ENCODE peak calls at places on chromosome 17, in four cellular contexts. E is bronchial epithelial cell, F is HCT116, S is fibroblast of villous mesenchyme. G is an unnamed sample.

GRCh38 chr17:7437369-7437863 is 1.9 kb upstream of the FGF11 start:
- DNase-seq in E (no peak), F (no peak), S (no peak), G (no peak)

GRCh38 chr17:45385331-45385997 is 47.2 kb downstream of the ARHGAP27 start:
- DNase-seq in E (peak), F (peak), S (peak), G (peak)

GRCh38 chr17:2034806-2035548 is 5.0 kb downstream of the DPH1 start:
- DNase-seq in E (no peak), F (no peak), S (no peak), G (peak)

GRCh38 chr17:46791531-46791930 is 27.0 kb downstream of the WNT3 start:
- DNase-seq in E (no peak), F (no peak), S (no peak), G (no peak)

GRCh38 chr17:78745407-78746088 is 36.5 kb downstream of the CYTH1 start:
- DNase-seq in E (no peak), F (no peak), S (peak), G (peak)

GRCh38 chr17:17433260-17433659 is 43.5 kb upstream of the MED9 start:
- DNase-seq in E (no peak), F (no peak), S (peak), G (peak)

GRCh38 chr17:56317351-56318208 is 164.3 kb downstream of the ANKFN1 start:
- DNase-seq in E (no peak), F (no peak), S (no peak), G (no peak)

GRCh38 chr17:55451203-55451641 is 29.6 kb upstream of the MMD start:
- DNase-seq in E (no peak), F (no peak), S (peak), G (peak)

GRCh38 chr17:69084911-69085310 is 24.2 kb upstream of the ABCA9 start:
- DNase-seq in E (peak), F (peak), S (no peak), G (no peak)

GRCh38 chr17:14840616-14841231 is 424.4 kb downstream of the PMP22 start:
- DNase-seq in E (no peak), F (no peak), S (peak), G (peak)

GRCh38 chr17:79944251-79944812 is 91.3 kb downstream of the TBC1D16 start:
- DNase-seq in E (no peak), F (no peak), S (no peak), G (no peak)

GRCh38 chr17:16941643-16942042 is 30.3 kb downstream of the TNFRSF13B start:
- DNase-seq in E (no peak), F (no peak), S (no peak), G (peak)

GRCh38 chr17:5097101-5097834 is 14.4 kb downstream of the ZNF232 start:
- DNase-seq in E (no peak), F (no peak), S (no peak), G (no peak)
- H3K4me3 ChIP-seq in E (no peak), F (no peak), S (peak), G (no peak)

GRCh38 chr17:47830991-47831933 is at the start of the genes LRRC46 and MRPL10:
- DNase-seq in E (peak), F (peak), S (peak), G (peak)
- TF ChIP-seq CTCF in E (peak), F (peak), S (peak), G (peak)

GRCh38 chr17:34420900-34421299 is 57.9 kb upstream of the CCL1 start:
- DNase-seq in E (no peak), F (no peak), S (no peak), G (no peak)

GRCh38 chr17:34420254-34420766 is 57.3 kb upstream of the CCL1 start:
- DNase-seq in E (peak), F (peak), S (peak), G (peak)

GRCh38 chr17:34423978-34424813 is 61.2 kb upstream of the CCL1 start:
- DNase-seq in E (no peak), F (no peak), S (no peak), G (no peak)

GRCh38 chr17:34424814-34425490 is 61.9 kb upstream of the CCL1 start:
- DNase-seq in E (no peak), F (no peak), S (no peak), G (no peak)
- H3K4me3 ChIP-seq in E (no peak), F (no peak), S (no peak), G (no peak)

DNA sequence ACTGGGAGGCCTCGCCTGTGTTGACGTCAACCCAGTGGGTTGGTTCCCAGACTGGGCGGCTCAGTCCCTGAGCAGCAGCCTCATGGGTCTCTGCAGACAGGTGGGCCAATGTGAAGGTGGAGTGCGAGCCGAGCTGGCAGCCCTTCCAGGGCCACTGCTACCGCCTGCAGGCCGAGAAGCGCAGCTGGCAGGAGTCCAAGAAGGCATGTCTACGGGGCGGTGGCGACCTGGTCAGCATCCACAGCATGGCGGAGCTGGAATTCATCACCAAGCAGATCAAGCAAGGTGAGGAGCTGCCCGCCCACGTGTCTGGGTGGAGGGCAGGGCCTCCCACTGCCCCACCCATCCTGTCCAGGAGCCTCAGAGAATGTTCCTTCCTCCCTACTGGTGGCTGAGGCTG is 44.1 kb downstream of the MRC2 start:
- DNase-seq in E (peak), F (no peak), S (no peak), G (peak)
- TF ChIP-seq CTCF in E (peak), F (no peak), S (no peak), G (no peak)

DNA sequence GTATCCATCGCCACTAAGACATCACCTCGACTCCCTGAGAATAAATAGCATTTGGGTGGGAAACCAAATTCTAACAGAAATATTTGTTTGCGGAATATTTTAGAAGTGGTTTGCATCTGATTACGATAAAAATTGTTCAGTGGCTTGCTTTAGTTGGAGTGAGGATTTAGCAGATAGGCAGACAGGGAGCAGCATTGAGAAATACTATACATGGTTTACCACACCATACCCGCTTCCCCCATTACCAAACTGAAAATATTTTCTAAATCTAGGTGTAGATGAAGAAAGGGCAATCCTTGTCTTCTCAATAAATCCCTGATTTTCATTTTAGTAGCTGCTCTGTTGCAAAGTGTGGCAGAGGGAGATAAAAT is 895 bp upstream of the BAHCC1 start:
- DNase-seq in E (no peak), F (no peak), S (no peak), G (no peak)
- H3K4me3 ChIP-seq in E (no peak), F (peak), S (peak), G (peak)

GRCh38 chr17:3893003-3893719 is at the start of gene CAMKK1:
- DNase-seq in E (peak), F (peak), S (peak), G (peak)
- TF ChIP-seq CTCF in E (no peak), F (no peak), S (no peak), G (no peak)

GRCh38 chr17:34582185-34582900 is 3.0 kb downstream of the TMEM132E start:
- DNase-seq in E (no peak), F (no peak), S (no peak), G (no peak)
- H3K4me3 ChIP-seq in E (no peak), F (no peak), S (no peak), G (no peak)

DNA sequence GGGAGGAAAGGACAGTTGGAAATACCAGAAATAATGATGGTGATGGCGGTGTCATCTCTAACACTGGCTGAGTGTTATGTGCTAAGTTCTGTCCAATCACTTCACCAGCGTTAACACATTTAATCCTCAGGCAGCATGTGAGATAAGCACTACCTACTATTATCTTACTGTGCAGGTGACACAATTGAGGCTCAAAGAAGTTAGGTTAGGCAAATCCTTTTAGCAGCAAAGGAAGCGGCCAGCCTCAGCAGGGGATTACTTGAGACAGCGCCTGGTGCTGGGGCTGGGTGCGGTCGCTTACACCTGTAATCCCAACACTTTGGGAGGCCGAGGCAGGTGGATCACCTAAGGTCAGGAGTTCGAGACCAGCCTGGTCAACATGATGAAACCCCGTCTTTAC is 18.7 kb upstream of the DHX8 start:
- DNase-seq in E (no peak), F (no peak), S (no peak), G (no peak)
- TF ChIP-seq CTCF in E (no peak), F (no peak), S (no peak), G (no peak)

GRCh38 chr17:81094224-81094743 is 59.3 kb downstream of the BAIAP2 start:
- DNase-seq in E (no peak), F (no peak), S (no peak), G (no peak)

GRCh38 chr17:81093576-81094223 is 58.7 kb downstream of the BAIAP2 start:
- DNase-seq in E (no peak), F (no peak), S (no peak), G (no peak)

GRCh38 chr17:81096741-81097133 is 61.8 kb downstream of the BAIAP2 start:
- DNase-seq in E (no peak), F (no peak), S (peak), G (no peak)

GRCh38 chr17:81095608-81095888 is 60.6 kb downstream of the BAIAP2 start:
- DNase-seq in E (no peak), F (no peak), S (peak), G (no peak)

GRCh38 chr17:81094744-81095607 is 60.0 kb downstream of the BAIAP2 start:
- DNase-seq in E (peak), F (peak), S (peak), G (peak)
- H3K4me3 ChIP-seq in E (no peak), F (peak), S (peak), G (no peak)

G was measured in fibroblast of the aortic adventitia.